ENCODE peak calls at places on chromosomes 1 and 21, in four cellular contexts. One of them, this sample, is unnamed.

GRCh38 chr1:227898502-227899140 is 49.1 kb downstream of the WNT9A start:
- DNase-seq in H1: no peak
- DNase-seq in SK-N-SH: no peak
- DNase-seq in HCT116: no peak
- DNase-seq in this sample: no peak

GRCh38 chr21:25506887-25507286 is 100.4 kb downstream of the MRPL39 start:
- DNase-seq in H1: no peak
- DNase-seq in SK-N-SH: no peak
- DNase-seq in HCT116: no peak
- DNase-seq in this sample: no peak

GRCh38 chr1:240539700-240540414 is 72.1 kb downstream of the GREM2 start:
- DNase-seq in H1: no peak
- DNase-seq in SK-N-SH: no peak
- DNase-seq in HCT116: no peak
- DNase-seq in this sample: no peak

GRCh38 chr1:119275145-119275929 is 93.2 kb upstream of the HAO2 start:
- DNase-seq in H1: no peak
- DNase-seq in SK-N-SH: peak
- DNase-seq in HCT116: peak
- DNase-seq in this sample: no peak

GRCh38 chr1:51627672-51628071 is 10.8 kb downstream of the OSBPL9 start:
- DNase-seq in H1: no peak
- DNase-seq in SK-N-SH: peak
- DNase-seq in HCT116: no peak
- DNase-seq in this sample: peak

GRCh38 chr1:57091642-57092041 is 125.8 kb upstream of the C8B start:
- DNase-seq in H1: no peak
- DNase-seq in SK-N-SH: no peak
- DNase-seq in HCT116: no peak
- DNase-seq in this sample: no peak

GRCh38 chr1:234537236-234537635 is 58.3 kb upstream of the TARBP1 start:
- DNase-seq in H1: no peak
- DNase-seq in SK-N-SH: no peak
- DNase-seq in HCT116: no peak
- DNase-seq in this sample: no peak

GRCh38 chr1:214747050-214747615 is 144.1 kb downstream of the CENPF start:
- DNase-seq in H1: no peak
- DNase-seq in SK-N-SH: no peak
- DNase-seq in HCT116: no peak
- DNase-seq in this sample: no peak

GRCh38 chr1:244076740-244077139 is 25.7 kb downstream of the ZBTB18 start:
- DNase-seq in H1: no peak
- DNase-seq in SK-N-SH: no peak
- DNase-seq in HCT116: no peak
- DNase-seq in this sample: no peak

GRCh38 chr1:88736633-88737248 is 52.7 kb downstream of the PKN2 start:
- DNase-seq in H1: peak
- DNase-seq in SK-N-SH: no peak
- DNase-seq in HCT116: peak
- DNase-seq in this sample: peak

GRCh38 chr1:113949007-113949406 is 19.9 kb downstream of the HIPK1 start:
- DNase-seq in H1: no peak
- DNase-seq in SK-N-SH: peak
- DNase-seq in HCT116: no peak
- DNase-seq in this sample: no peak

GRCh38 chr1:156608981-156609380 is 7.7 kb upstream of the GPATCH4 start:
- DNase-seq in H1: no peak
- DNase-seq in SK-N-SH: peak
- DNase-seq in HCT116: no peak
- DNase-seq in this sample: no peak

GRCh38 chr21:44267655-44268142 is 6.0 kb upstream of the DNMT3L start:
- DNase-seq in H1: no peak
- DNase-seq in SK-N-SH: no peak
- DNase-seq in HCT116: no peak
- DNase-seq in this sample: peak

GRCh38 chr1:218171302-218171893 is 113.7 kb upstream of the RRP15 start:
- DNase-seq in H1: no peak
- DNase-seq in SK-N-SH: peak
- DNase-seq in HCT116: peak
- DNase-seq in this sample: no peak

GRCh38 chr1:154846921-154847442 is 23.1 kb downstream of the KCNN3 start:
- DNase-seq in H1: no peak
- DNase-seq in SK-N-SH: no peak
- DNase-seq in HCT116: no peak
- DNase-seq in this sample: no peak

GRCh38 chr1:190000365-190000872 is 477.2 kb downstream of the BRINP3 start:
- DNase-seq in H1: no peak
- DNase-seq in SK-N-SH: no peak
- DNase-seq in HCT116: no peak
- DNase-seq in this sample: no peak

GRCh38 chr1:206575165-206575893 is 36.9 kb downstream of the EIF2D start:
- DNase-seq in H1: no peak
- DNase-seq in SK-N-SH: no peak
- DNase-seq in HCT116: no peak
- DNase-seq in this sample: no peak

GRCh38 chr1:150162862-150163706 is 13.4 kb downstream of the PLEKHO1 start:
- DNase-seq in H1: peak
- DNase-seq in SK-N-SH: peak
- DNase-seq in HCT116: no peak
- DNase-seq in this sample: peak

GRCh38 chr21:42022906-42023305 is 12.7 kb upstream of the ZBTB21 start:
- DNase-seq in H1: no peak
- DNase-seq in SK-N-SH: no peak
- DNase-seq in HCT116: no peak
- DNase-seq in this sample: no peak

GRCh38 chr1:200518524-200518923 is 102.0 kb downstream of the KIF14 start:
- DNase-seq in H1: no peak
- DNase-seq in SK-N-SH: no peak
- DNase-seq in HCT116: no peak
- DNase-seq in this sample: no peak

GRCh38 chr1:71828431-71829012 is 453.8 kb downstream of the NEGR1 start:
- DNase-seq in H1: no peak
- DNase-seq in SK-N-SH: no peak
- DNase-seq in HCT116: no peak
- DNase-seq in this sample: no peak

GRCh38 chr1:190904091-190904695 is 426.5 kb upstream of the BRINP3 start:
- DNase-seq in H1: no peak
- DNase-seq in SK-N-SH: no peak
- DNase-seq in HCT116: no peak
- DNase-seq in this sample: no peak

GRCh38 chr1:43804569-43804968 is 97.2 kb downstream of the ST3GAL3 start:
- DNase-seq in H1: no peak
- DNase-seq in SK-N-SH: no peak
- DNase-seq in HCT116: no peak
- DNase-seq in this sample: no peak

DNA sequence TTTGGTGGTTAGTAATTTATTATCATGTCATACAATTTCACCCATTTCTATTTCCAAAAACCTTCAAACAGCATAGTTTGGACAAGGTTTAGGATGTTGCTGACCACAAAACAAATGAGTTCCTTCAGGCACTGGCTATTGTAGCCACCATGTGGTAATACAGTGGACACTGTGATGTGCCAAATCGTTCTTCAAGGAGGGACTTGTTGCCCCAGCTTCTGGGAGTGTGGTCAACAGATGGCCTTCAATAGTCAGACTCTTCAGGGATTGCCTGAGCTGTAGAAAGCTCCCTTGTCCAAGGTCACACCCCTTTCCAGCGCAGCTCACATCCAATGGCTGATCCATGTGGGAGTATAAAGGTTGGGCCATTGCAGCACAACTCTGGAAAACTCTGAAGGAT is 2.6 kb downstream of the PDE4B start:
- DNase-seq in H1: no peak
- DNase-seq in SK-N-SH: no peak
- DNase-seq in HCT116: no peak
- DNase-seq in this sample: no peak
- TF ChIP-seq JUND in H1: no peak
- TF ChIP-seq JUND in SK-N-SH: no peak
- TF ChIP-seq JUND in HCT116: no peak
- TF ChIP-seq JUND in this sample: no peak

GRCh38 chr1:160560045-160560724 is 19.1 kb downstream of the CD84 start:
- DNase-seq in H1: no peak
- DNase-seq in SK-N-SH: no peak
- DNase-seq in HCT116: no peak
- DNase-seq in this sample: no peak
- TF ChIP-seq JUND in H1: no peak
- TF ChIP-seq JUND in SK-N-SH: no peak
- TF ChIP-seq JUND in HCT116: no peak
- TF ChIP-seq JUND in this sample: no peak

GRCh38 chr1:205186191-205186590 is 25.3 kb downstream of the DSTYK start:
- DNase-seq in H1: no peak
- DNase-seq in SK-N-SH: no peak
- DNase-seq in HCT116: no peak
- DNase-seq in this sample: no peak
- TF ChIP-seq JUND in H1: no peak
- TF ChIP-seq JUND in SK-N-SH: no peak
- TF ChIP-seq JUND in HCT116: no peak
- TF ChIP-seq JUND in this sample: no peak

GRCh38 chr1:161172776-161173376 is 4.4 kb downstream of the B4GALT3 start:
- DNase-seq in H1: no peak
- DNase-seq in SK-N-SH: no peak
- DNase-seq in HCT116: no peak
- DNase-seq in this sample: no peak
- TF ChIP-seq JUND in H1: no peak
- TF ChIP-seq JUND in SK-N-SH: no peak
- TF ChIP-seq JUND in HCT116: no peak
- TF ChIP-seq JUND in this sample: no peak

GRCh38 chr1:12438349-12438924 is 179.6 kb downstream of the DHRS3 start:
- DNase-seq in H1: no peak
- DNase-seq in SK-N-SH: no peak
- DNase-seq in HCT116: no peak
- DNase-seq in this sample: no peak
- TF ChIP-seq JUND in H1: no peak
- TF ChIP-seq JUND in SK-N-SH: no peak
- TF ChIP-seq JUND in HCT116: no peak
- TF ChIP-seq JUND in this sample: no peak

DNA sequence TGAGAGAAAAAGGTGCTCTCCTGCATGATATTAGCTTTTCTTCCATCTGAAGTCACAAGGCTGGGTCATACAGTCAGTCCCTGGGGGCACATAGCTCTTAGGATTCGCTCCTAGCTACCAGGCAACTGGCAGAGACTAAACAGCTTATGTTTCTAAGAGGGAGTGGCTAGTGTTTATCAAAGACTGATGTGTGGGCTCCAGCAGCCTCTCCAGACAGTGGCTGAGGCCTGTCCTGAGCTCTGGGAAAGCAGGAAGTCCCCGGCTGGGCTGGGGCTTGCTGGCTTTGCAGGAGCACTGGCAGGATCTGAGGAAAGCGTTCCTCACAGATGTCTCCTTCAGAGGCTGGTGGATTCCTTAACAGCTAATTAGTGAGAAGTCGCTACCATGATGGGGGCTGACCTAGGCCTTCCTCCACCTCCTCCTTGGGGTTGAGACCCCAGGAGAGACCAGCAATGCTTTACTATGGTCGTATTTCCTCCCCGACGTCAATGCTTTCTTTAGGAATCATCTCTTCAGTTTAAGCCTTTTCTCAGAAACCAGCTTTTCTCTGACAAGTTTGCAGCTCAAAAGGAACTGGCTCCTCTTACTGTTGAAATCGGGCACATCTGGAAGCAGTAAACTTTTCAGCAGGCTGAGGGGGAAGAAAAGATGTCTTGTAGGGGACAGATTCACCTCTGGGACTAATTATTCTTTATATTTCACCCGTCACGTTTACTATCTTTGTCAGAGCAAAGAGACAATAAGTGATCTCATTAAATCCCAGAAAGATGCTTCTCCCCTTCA is 33.5 kb upstream of the HHAT start:
- DNase-seq in H1: no peak
- DNase-seq in SK-N-SH: peak
- DNase-seq in HCT116: no peak
- DNase-seq in this sample: no peak
- TF ChIP-seq JUND in H1: no peak
- TF ChIP-seq JUND in SK-N-SH: no peak
- TF ChIP-seq JUND in HCT116: no peak
- TF ChIP-seq JUND in this sample: no peak

GRCh38 chr1:6858586-6858985 is 73.3 kb downstream of the CAMTA1 start:
- DNase-seq in H1: no peak
- DNase-seq in SK-N-SH: no peak
- DNase-seq in HCT116: no peak
- DNase-seq in this sample: no peak

GRCh38 chr1:6861075-6861724 is 75.9 kb downstream of the CAMTA1 start:
- DNase-seq in H1: no peak
- DNase-seq in SK-N-SH: no peak
- DNase-seq in HCT116: no peak
- DNase-seq in this sample: no peak

GRCh38 chr1:6862906-6863305 is 77.7 kb downstream of the CAMTA1 start:
- DNase-seq in H1: no peak
- DNase-seq in SK-N-SH: no peak
- DNase-seq in HCT116: no peak
- DNase-seq in this sample: no peak

GRCh38 chr1:6859415-6860343 is 74.4 kb downstream of the CAMTA1 start:
- DNase-seq in H1: no peak
- DNase-seq in SK-N-SH: no peak
- DNase-seq in HCT116: peak
- DNase-seq in this sample: no peak

GRCh38 chr1:6860401-6860800 is 75.1 kb downstream of the CAMTA1 start:
- DNase-seq in H1: no peak
- DNase-seq in SK-N-SH: no peak
- DNase-seq in HCT116: peak
- DNase-seq in this sample: no peak
- TF ChIP-seq JUND in H1: no peak
- TF ChIP-seq JUND in SK-N-SH: no peak
- TF ChIP-seq JUND in HCT116: no peak
- TF ChIP-seq JUND in this sample: no peak

This sample was measured in T47D.